ENCODE peak calls at places on chromosomes 5 and 9, in four cellular contexts. U is CD8-positive, alpha-beta memory T cell; Z is fibroblast of the aortic adventitia; W is Calu3. E is an unnamed sample.

GRCh38 chr5:125717209-125717608 is 706.0 kb upstream of the GRAMD2B start:
- DNase-seq in W (peak; percentile 26), Z (peak; percentile 60), U (no peak), E (no peak)

GRCh38 chr5:111853748-111854147 is 96.8 kb upstream of the NREP start:
- DNase-seq in U (no peak), W (no peak), Z (no peak), E (no peak)

GRCh38 chr9:131395027-131395744 is 1.3 kb downstream of the PRRC2B start:
- DNase-seq in W (no peak), U (peak; percentile 65), Z (peak; percentile 34), E (peak; percentile 83)

GRCh38 chr5:54449923-54450322 is 5.6 kb upstream of the HSPB3 start:
- DNase-seq in W (no peak), U (no peak), Z (no peak), E (no peak)

GRCh38 chr5:157471709-157472108 is 11.7 kb downstream of the NIPAL4 start:
- DNase-seq in W (peak; percentile 57), U (no peak), Z (peak; percentile 40), E (no peak)

GRCh38 chr9:21266733-21267132 is 26.9 kb upstream of the IFNA14 start:
- DNase-seq in Z (no peak), W (no peak), U (no peak), E (no peak)

GRCh38 chr9:127187231-127187956 is 65.0 kb upstream of the ANGPTL2 start:
- DNase-seq in U (no peak), W (peak; percentile 41), Z (peak; percentile 99), E (no peak)

GRCh38 chr5:61768692-61769281 is 436.7 kb downstream of the ZSWIM6 start:
- DNase-seq in Z (peak; percentile 1), U (no peak), W (peak; percentile 71), E (no peak)

GRCh38 chr5:98497391-98497790 is 276.1 kb upstream of the RGMB start:
- DNase-seq in U (no peak), W (no peak), Z (peak; percentile 8), E (no peak)

GRCh38 chr9:128689820-128690683 is 1.0 kb downstream of the SET start:
- DNase-seq in W (peak; percentile 9), Z (peak; percentile 39), U (peak; percentile 53), E (peak; percentile 39)

GRCh38 chr5:142698447-142698846 is 12.6 kb upstream of the FGF1 start:
- DNase-seq in W (no peak), U (no peak), Z (no peak), E (no peak)

GRCh38 chr9:127808347-127809001 is 5.8 kb downstream of the FPGS start:
- DNase-seq in Z (no peak), W (no peak), U (no peak), E (no peak)

GRCh38 chr5:1522601-1523479 is 920 bp downstream of the LPCAT1 start:
- DNase-seq in Z (no peak), W (no peak), U (no peak), E (no peak)

GRCh38 chr5:399296-400281 is 43.4 kb upstream of the EXOC3 start:
- DNase-seq in Z (peak; percentile 97), U (no peak), W (peak; percentile 90), E (no peak)

GRCh38 chr5:65971643-65972042 is 45.3 kb downstream of the ERBIN start:
- DNase-seq in W (no peak), Z (no peak), U (no peak), E (no peak)

GRCh38 chr5:132653716-132654115 is 4.3 kb upstream of the IL13 start:
- DNase-seq in U (no peak), Z (peak; percentile 28), W (no peak), E (no peak)

GRCh38 chr5:66814146-66814991 is 218.2 kb downstream of the MAST4 start:
- DNase-seq in W (peak; percentile 54), Z (peak; percentile 73), U (no peak), E (peak; percentile 51)

GRCh38 chr5:135107986-135108385 is 74.0 kb upstream of the PITX1 start:
- DNase-seq in U (no peak), Z (no peak), W (no peak), E (no peak)

GRCh38 chr5:81788271-81788670 is 37.4 kb upstream of the SSBP2 start:
- DNase-seq in U (no peak), W (no peak), Z (no peak), E (no peak)

GRCh38 chr9:114116061-114116747 is 17.1 kb upstream of the KIF12 start:
- DNase-seq in U (no peak), Z (no peak), W (no peak), E (no peak)

E was measured in CD4-positive, alpha-beta memory T cell.